ENCODE peak calls at places on chromosomes 13 and 19, in five cellular contexts. L, J, V, D and G are unnamed samples.

GRCh38 chr19:44848036-44848804 is 2.1 kb downstream of the NECTIN2 start:
- DNase-seq in L (no peak), J (peak), V (no peak), D (peak), G (no peak)

GRCh38 chr13:93680329-93680728 is 453.7 kb downstream of the GPC6 start:
- DNase-seq in L (no peak), J (no peak), V (no peak), D (no peak), G (no peak)

GRCh38 chr13:20843177-20843576 is 59.4 kb downstream of the XPO4 start:
- DNase-seq in L (no peak), J (no peak), V (no peak), D (peak), G (no peak)

GRCh38 chr13:100106705-100107104 is 17.8 kb downstream of the PCCA start:
- DNase-seq in L (peak), J (no peak), V (no peak), D (no peak), G (no peak)

GRCh38 chr19:677601-678380 is 1.6 kb downstream of the FSTL3 start:
- DNase-seq in L (peak), J (no peak), V (no peak), D (no peak), G (no peak)

GRCh38 chr19:30653646-30654386 is 281.6 kb downstream of the ZNF536 start:
- DNase-seq in L (no peak), J (no peak), V (no peak), D (no peak), G (no peak)

GRCh38 chr13:27607125-27607524 is 13.2 kb downstream of the LNX2 start:
- DNase-seq in L (peak), J (no peak), V (no peak), D (peak), G (no peak)

GRCh38 chr13:66139250-66139649 is 1090.9 kb downstream of the PCDH9 start:
- DNase-seq in L (no peak), J (no peak), V (no peak), D (no peak), G (no peak)

GRCh38 chr13:52599037-52599852 is 43.0 kb upstream of the HNRNPA1L2 start:
- DNase-seq in L (peak), J (no peak), V (no peak), D (no peak), G (no peak)

GRCh38 chr13:20566917-20567755 is at the start of gene IFT88:
- DNase-seq in L (peak), J (peak), V (peak), D (peak), G (peak)

GRCh38 chr13:48506092-48506701 is 26.7 kb downstream of the RCBTB2 start:
- DNase-seq in L (peak), J (no peak), V (no peak), D (no peak), G (no peak)

GRCh38 chr13:21242236-21242635 is 65.8 kb downstream of the MRPL57 start:
- DNase-seq in L (no peak), J (no peak), V (no peak), D (peak), G (no peak)

GRCh38 chr19:19342086-19343015 is 21.7 kb downstream of the MAU2 start:
- DNase-seq in L (peak), J (peak), V (no peak), D (peak), G (no peak)

GRCh38 chr13:87331178-87331577 is 340.0 kb upstream of the SLITRK5 start:
- DNase-seq in L (peak), J (no peak), V (no peak), D (no peak), G (no peak)

GRCh38 chr13:111911754-111912452 is 155.0 kb upstream of the SOX1 start:
- DNase-seq in L (no peak), J (no peak), V (no peak), D (no peak), G (no peak)

GRCh38 chr13:103795892-103796478 is 729.8 kb upstream of the SLC10A2 start:
- DNase-seq in L (no peak), J (no peak), V (no peak), D (no peak), G (no peak)

GRCh38 chr19:45139286-45140143 is 21.3 kb downstream of the NKPD1 start:
- DNase-seq in L (no peak), J (no peak), V (no peak), D (no peak), G (no peak)

GRCh38 chr13:33271759-33272158 is 13.8 kb downstream of the STARD13 start:
- DNase-seq in L (no peak), J (no peak), V (no peak), D (no peak), G (no peak)

GRCh38 chr13:77919351-77920294 is 992 bp upstream of the EDNRB start:
- DNase-seq in L (no peak), J (peak), V (no peak), D (peak), G (no peak)

GRCh38 chr13:23506821-23507210 is 63.4 kb upstream of the TNFRSF19 start:
- DNase-seq in L (no peak), J (no peak), V (no peak), D (peak), G (no peak)

GRCh38 chr19:16062789-16063188 is 13.5 kb upstream of the TPM4 start:
- DNase-seq in L (no peak), J (peak), V (no peak), D (peak), G (no peak)

GRCh38 chr19:30071871-30072270 is 129.8 kb downstream of the URI1 start:
- DNase-seq in L (no peak), J (peak), V (no peak), D (no peak), G (no peak)

GRCh38 chr19:36236304-36236945 is 21.5 kb downstream of the ZNF146 start:
- DNase-seq in L (no peak), J (no peak), V (no peak), D (no peak), G (no peak)

GRCh38 chr19:52336117-52336811 is at the start of gene ZNF610:
- DNase-seq in L (peak), J (peak), V (peak), D (peak), G (peak)

GRCh38 chr13:84405286-84405685 is 523.0 kb upstream of the SLITRK1 start:
- DNase-seq in L (no peak), J (no peak), V (no peak), D (no peak), G (no peak)

GRCh38 chr13:20573636-20574035 is 6.7 kb downstream of the IFT88 start:
- DNase-seq in L (no peak), J (no peak), V (no peak), D (no peak), G (no peak)

GRCh38 chr13:44364019-44364418 is 9.6 kb upstream of the SERP2 start:
- DNase-seq in L (no peak), J (no peak), V (no peak), D (peak), G (no peak)

GRCh38 chr19:16516923-16517610 is 20.9 kb downstream of the C19orf44 start:
- DNase-seq in L (no peak), J (no peak), V (no peak), D (no peak), G (no peak)

GRCh38 chr19:19405919-19406877 is 723 bp downstream of the GATAD2A start:
- DNase-seq in L (peak), J (peak), V (no peak), D (peak), G (no peak)

GRCh38 chr13:77333521-77334083 is 6.7 kb upstream of the MYCBP2 start:
- DNase-seq in L (no peak), J (peak), V (no peak), D (no peak), G (no peak)

GRCh38 chr19:10454267-10454666 is 33.9 kb downstream of the PDE4A start:
- DNase-seq in L (no peak), J (no peak), V (no peak), D (peak), G (no peak)

GRCh38 chr19:7509625-7510024 is 6.3 kb upstream of the ZNF358 start:
- DNase-seq in L (no peak), J (no peak), V (no peak), D (peak), G (no peak)

GRCh38 chr19:8466018-8466417 is 21.2 kb downstream of the HNRNPM start:
- DNase-seq in L (no peak), J (no peak), V (no peak), D (no peak), G (no peak)

GRCh38 chr13:27023385-27023784 is 148.2 kb downstream of the USP12 start:
- DNase-seq in L (no peak), J (no peak), V (no peak), D (no peak), G (no peak)

GRCh38 chr13:99648905-99649304 is 147.6 kb downstream of the TM9SF2 start:
- DNase-seq in L (no peak), J (no peak), V (no peak), D (no peak), G (no peak)

GRCh38 chr13:77544365-77544764 is 8.9 kb downstream of the SCEL start:
- DNase-seq in L (no peak), J (no peak), V (no peak), D (peak), G (no peak)

GRCh38 chr19:49524812-49525455 is 2.9 kb upstream of the RCN3 start:
- DNase-seq in L (no peak), J (no peak), V (no peak), D (no peak), G (no peak)

GRCh38 chr13:112729408-112729807 is 39.6 kb downstream of the ATP11A start:
- DNase-seq in L (no peak), J (peak), V (no peak), D (peak), G (no peak)

GRCh38 chr19:7846247-7846646 is 16.2 kb downstream of the EVI5L start:
- DNase-seq in L (no peak), J (no peak), V (no peak), D (no peak), G (no peak)

GRCh38 chr19:18339703-18340102 is 695 bp upstream of the PGPEP1 start:
- DNase-seq in L (no peak), J (no peak), V (no peak), D (no peak), G (no peak)
- H3K4me3 ChIP-seq in L (no peak), J (peak), V (peak), D (no peak), G (peak)

DNA sequence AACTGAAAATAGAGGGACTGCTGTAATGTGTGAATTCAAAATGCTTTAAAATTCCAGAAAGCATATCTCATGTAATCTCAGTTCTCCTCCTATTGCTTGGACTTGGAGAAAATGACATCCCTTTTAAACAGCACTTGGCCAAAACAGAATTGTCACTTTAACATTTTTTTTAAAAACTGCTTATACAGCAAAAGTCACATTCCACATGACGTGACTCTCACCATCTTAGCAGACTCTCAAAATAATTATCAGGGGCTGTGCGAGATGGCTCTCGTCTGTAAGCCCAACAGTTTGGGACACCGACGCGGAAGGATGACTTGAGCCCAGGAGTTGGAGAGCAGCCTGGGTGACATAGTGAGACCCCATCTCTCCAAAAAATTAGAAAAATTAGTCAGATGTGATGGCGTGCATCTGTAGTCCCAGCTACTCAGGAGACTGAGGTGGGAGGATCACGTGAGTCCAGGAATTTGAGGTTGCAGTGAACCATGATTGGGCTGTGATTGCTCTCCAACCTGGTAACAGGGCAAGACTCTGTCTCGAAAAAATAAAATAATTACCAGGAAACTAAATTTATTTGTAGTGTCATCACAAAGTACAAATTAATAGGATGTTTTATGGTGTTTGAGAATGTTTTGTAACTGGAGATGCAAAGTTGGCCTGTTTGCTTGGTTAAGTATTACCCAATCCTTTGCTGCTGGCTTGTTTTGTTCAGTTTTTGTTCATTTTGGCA is 8.8 kb downstream of the SAFB start:
- DNase-seq in L (no peak), J (no peak), V (no peak), D (no peak), G (no peak)
- H3K27ac ChIP-seq in L (no peak), J (peak), V (no peak), D (peak), G (no peak)

GRCh38 chr19:40403262-40403984 is 9.8 kb downstream of the PRX start:
- DNase-seq in L (peak), J (peak), V (peak), D (peak), G (peak)
- H3K4me3 ChIP-seq in L (peak), J (peak), V (peak), D (peak), G (peak)

DNA sequence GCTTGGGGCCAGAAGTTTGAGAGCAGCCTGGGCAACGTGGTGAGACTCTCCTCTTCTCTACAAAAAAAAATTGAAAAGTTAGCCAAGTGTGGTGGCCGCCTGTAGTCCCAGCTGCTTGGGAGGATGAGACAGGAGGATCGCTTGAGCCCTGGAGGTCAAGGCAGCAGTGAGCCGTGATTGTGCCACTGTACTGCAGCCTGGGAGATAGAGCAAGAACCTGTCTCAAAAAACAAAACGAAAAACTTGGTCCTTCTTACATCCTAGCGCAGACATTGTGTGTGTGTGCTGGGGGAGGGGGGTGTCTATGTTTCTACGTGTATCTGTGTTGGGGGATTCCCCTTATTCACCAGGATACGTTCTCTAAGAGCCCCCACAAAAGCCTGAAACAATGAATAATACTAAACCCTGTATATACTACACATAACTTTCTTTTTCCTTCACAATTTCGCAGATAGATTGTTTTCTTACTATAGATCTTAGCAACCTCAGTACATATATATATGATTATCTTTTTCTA is 7.9 kb downstream of the AXL start:
- DNase-seq in L (no peak), J (no peak), V (no peak), D (no peak), G (no peak)
- H3K27ac ChIP-seq in L (peak), J (peak), V (no peak), D (peak), G (peak)

GRCh38 chr19:13839193-13839937 is 37.6 kb upstream of the NANOS3 start:
- DNase-seq in L (peak), J (peak), V (peak), D (peak), G (no peak)

GRCh38 chr19:13839938-13840750 is 36.8 kb upstream of the NANOS3 start:
- DNase-seq in L (peak), J (peak), V (peak), D (no peak), G (no peak)

GRCh38 chr19:13835791-13836723 is 40.8 kb downstream of the ZSWIM4 start:
- DNase-seq in L (no peak), J (peak), V (no peak), D (no peak), G (no peak)

GRCh38 chr19:13838943-13839192 is 38.1 kb upstream of the NANOS3 start:
- DNase-seq in L (no peak), J (peak), V (no peak), D (no peak), G (no peak)

GRCh38 chr19:13838071-13838942 is 38.6 kb upstream of the NANOS3 start:
- DNase-seq in L (no peak), J (no peak), V (no peak), D (no peak), G (no peak)
- H3K4me3 ChIP-seq in L (peak), J (peak), V (peak), D (no peak), G (peak)